ENCODE peak calls at places on chromosomes 5 and 9, in four cellular contexts. E is GM10248, S is pulmonary artery endothelial cell, H is right lobe of liver. L is an unnamed sample.

GRCh38 chr9:15824310-15824709 is 271.5 kb downstream of the CCDC171 start:
- DNase-seq in S (no peak), H (no peak), E (no peak), L (no peak)

GRCh38 chr5:179758905-179759304 is 26.3 kb downstream of the MAML1 start:
- DNase-seq in E (no peak), H (no peak), S (no peak), L (no peak)

GRCh38 chr9:842918-843468 is 1.5 kb downstream of the DMRT1 start:
- DNase-seq in H (no peak), E (no peak), S (no peak), L (no peak)

GRCh38 chr9:19405771-19406170 is 3.0 kb upstream of the ACER2 start:
- DNase-seq in E (no peak), S (no peak), H (no peak), L (no peak)

GRCh38 chr9:112777914-112778313 is 27.4 kb downstream of the SNX30 start:
- DNase-seq in S (no peak), E (no peak), H (peak), L (no peak)

GRCh38 chr9:90303653-90304052 is 339.0 kb downstream of the DIRAS2 start:
- DNase-seq in H (no peak), S (no peak), E (no peak), L (no peak)

GRCh38 chr5:68134669-68135313 is 80.8 kb upstream of the PIK3R1 start:
- DNase-seq in H (no peak), E (no peak), S (no peak), L (no peak)

GRCh38 chr9:131650254-131650653 is 89.6 kb downstream of the RAPGEF1 start:
- DNase-seq in E (no peak), S (no peak), H (no peak), L (no peak)

GRCh38 chr9:121743441-121744001 is 92.1 kb downstream of the DAB2IP start:
- DNase-seq in S (peak), E (no peak), H (peak), L (no peak)

GRCh38 chr9:134617836-134618162 is 23.8 kb upstream of the COL5A1 start:
- DNase-seq in H (peak), S (no peak), E (no peak), L (no peak)

GRCh38 chr5:145506451-145506850 is 328.7 kb downstream of the PRELID2 start:
- DNase-seq in S (no peak), E (no peak), H (no peak), L (no peak)

GRCh38 chr5:89105171-89105695 is 222.2 kb upstream of the MEF2C start:
- DNase-seq in S (no peak), H (no peak), E (no peak), L (no peak)

GRCh38 chr9:111691686-111692329 is 30.4 kb downstream of the GNG10 start:
- DNase-seq in E (no peak), S (no peak), H (no peak), L (peak)

GRCh38 chr5:93078082-93079038 is 502.7 kb downstream of the NR2F1-AS1 start:
- DNase-seq in S (peak), E (no peak), H (peak), L (peak)

GRCh38 chr5:33476992-33477391 is 36.2 kb downstream of the TARS1 start:
- DNase-seq in H (no peak), E (no peak), S (no peak), L (no peak)

GRCh38 chr5:1315709-1316587 is 21.1 kb upstream of the TERT start:
- DNase-seq in E (peak), S (no peak), H (peak), L (no peak)

GRCh38 chr5:150624334-150625163 is 15.9 kb upstream of the SYNPO start:
- DNase-seq in S (no peak), H (no peak), E (peak), L (no peak)

GRCh38 chr9:38066907-38067610 is 2.0 kb downstream of the SHB start:
- DNase-seq in S (no peak), H (peak), E (no peak), L (no peak)

GRCh38 chr9:95010431-95010838 is 283.9 kb downstream of the AOPEP start:
- DNase-seq in E (no peak), S (no peak), H (no peak), L (no peak)

GRCh38 chr5:151051066-151051930 is 29.5 kb downstream of the TNIP1 start:
- DNase-seq in E (peak), H (peak), S (peak), L (no peak)

GRCh38 chr9:42388146-42388690 is 204.8 kb downstream of the SPATA31A6 start:
- DNase-seq in S (no peak), E (peak), H (no peak), L (no peak)

GRCh38 chr5:126031989-126032716 is 391.1 kb upstream of the GRAMD2B start:
- DNase-seq in S (no peak), H (no peak), E (no peak), L (no peak)

GRCh38 chr5:10661401-10661800 is 97.5 kb downstream of the ANKRD33B start:
- DNase-seq in H (no peak), S (no peak), E (no peak), L (no peak)

GRCh38 chr5:149356391-149356790 is 1.5 kb upstream of the PCYOX1L start:
- DNase-seq in E (no peak), H (no peak), S (no peak), L (no peak)

GRCh38 chr5:3891118-3891517 is 295.5 kb downstream of the IRX1 start:
- DNase-seq in S (no peak), E (no peak), H (no peak), L (no peak)

GRCh38 chr9:133160742-133161541 is 2.8 kb downstream of the GBGT1 start:
- DNase-seq in S (peak), E (peak), H (no peak), L (no peak)

GRCh38 chr9:81207651-81208050 is 481.7 kb downstream of the TLE1 start:
- DNase-seq in E (no peak), H (no peak), S (no peak), L (no peak)

L was measured in Panc1.